ENCODE peak calls at places on chromosomes 11 and 22, in seven cellular contexts. D, F, Z, C, T, W and J are unnamed samples.

GRCh38 chr11:65833297-65834030 is at the start of gene SNX32:
- DNase-seq in D (peak), F (peak), Z (peak), C (peak), T (no peak), W (peak), J (peak)

GRCh38 chr22:48805516-48805915 is 1022.2 kb downstream of the BRD1 start:
- DNase-seq in D (no peak), F (no peak), Z (no peak), C (no peak), T (no peak), W (no peak), J (no peak)

GRCh38 chr22:19892249-19892879 is 37.7 kb upstream of the GNB1L start:
- DNase-seq in D (no peak), F (peak), Z (peak), C (no peak), T (no peak), W (no peak), J (peak)

GRCh38 chr11:12050470-12050891 is 42.1 kb upstream of the DKK3 start:
- DNase-seq in D (no peak), F (no peak), Z (no peak), C (no peak), T (no peak), W (no peak), J (no peak)

GRCh38 chr11:45527898-45528297 is 137.5 kb downstream of the CHST1 start:
- DNase-seq in D (no peak), F (no peak), Z (no peak), C (no peak), T (no peak), W (no peak), J (no peak)

GRCh38 chr11:17636721-17637120 is 82.7 kb upstream of the MYOD1 start:
- DNase-seq in D (no peak), F (no peak), Z (no peak), C (no peak), T (no peak), W (no peak), J (no peak)

GRCh38 chr11:61951484-61952135 is 1.5 kb downstream of the BEST1 start:
- DNase-seq in D (no peak), F (no peak), Z (no peak), C (no peak), T (no peak), W (no peak), J (no peak)

GRCh38 chr11:122116591-122116990 is 576 bp upstream of the BLID start:
- DNase-seq in D (no peak), F (no peak), Z (no peak), C (no peak), T (no peak), W (no peak), J (no peak)

GRCh38 chr22:29765905-29766631 is 739 bp downstream of the ZMAT5 start:
- DNase-seq in D (peak), F (no peak), Z (peak), C (no peak), T (no peak), W (peak), J (no peak)

GRCh38 chr11:60953781-60954180 is 1.8 kb upstream of the SLC15A3 start:
- DNase-seq in D (peak), F (no peak), Z (no peak), C (no peak), T (no peak), W (no peak), J (no peak)

GRCh38 chr22:44318751-44319150 is 6.0 kb upstream of the SHISAL1 start:
- DNase-seq in D (no peak), F (no peak), Z (no peak), C (no peak), T (no peak), W (no peak), J (no peak)

GRCh38 chr11:134159652-134160051 is 64.1 kb downstream of the NCAPD3 start:
- DNase-seq in D (no peak), F (no peak), Z (no peak), C (no peak), T (no peak), W (no peak), J (no peak)

GRCh38 chr11:17351171-17351509 is 460 bp upstream of the NCR3LG1 start:
- DNase-seq in D (no peak), F (no peak), Z (no peak), C (no peak), T (peak), W (no peak), J (no peak)

GRCh38 chr11:82505384-82505783 is 228.3 kb downstream of the FAM181B start:
- DNase-seq in D (no peak), F (no peak), Z (no peak), C (no peak), T (no peak), W (no peak), J (no peak)

GRCh38 chr11:19259487-19260345 is 19.0 kb upstream of the E2F8 start:
- DNase-seq in D (peak), F (peak), Z (peak), C (peak), T (peak), W (peak), J (peak)

GRCh38 chr11:7657306-7658025 is 15.8 kb downstream of the CYB5R2 start:
- DNase-seq in D (peak), F (no peak), Z (no peak), C (peak), T (peak), W (peak), J (no peak)

GRCh38 chr22:49968313-49968830 is 7.8 kb downstream of the PIM3 start:
- DNase-seq in D (no peak), F (no peak), Z (no peak), C (no peak), T (no peak), W (no peak), J (no peak)

GRCh38 chr22:39954584-39955055 is 5.6 kb upstream of the TMA7B start:
- DNase-seq in D (peak), F (no peak), Z (no peak), C (no peak), T (no peak), W (no peak), J (no peak)

GRCh38 chr22:37121887-37122591 is 12.5 kb upstream of the TMPRSS6 start:
- DNase-seq in D (peak), F (peak), Z (peak), C (no peak), T (peak), W (peak), J (peak)

GRCh38 chr11:66880484-66881211 is 23.8 kb downstream of the LRFN4 start:
- DNase-seq in D (no peak), F (no peak), Z (no peak), C (no peak), T (no peak), W (no peak), J (peak)

GRCh38 chr11:128893578-128894295 is 2.6 kb downstream of the KCNJ5 start:
- DNase-seq in D (no peak), F (no peak), Z (no peak), C (no peak), T (no peak), W (no peak), J (no peak)

GRCh38 chr11:22472306-22472705 is 134.1 kb downstream of the SLC17A6 start:
- DNase-seq in D (no peak), F (no peak), Z (no peak), C (no peak), T (peak), W (peak), J (no peak)

GRCh38 chr11:57974830-57975229 is 48.9 kb upstream of the OR9Q1 start:
- DNase-seq in D (no peak), F (no peak), Z (no peak), C (no peak), T (no peak), W (no peak), J (no peak)

GRCh38 chr22:50086526-50086925 is 1.3 kb upstream of the MLC1 start:
- DNase-seq in D (peak), F (no peak), Z (no peak), C (no peak), T (no peak), W (no peak), J (no peak)

GRCh38 chr11:75066061-75066460 is 30.6 kb downstream of the OR2AT4 start:
- DNase-seq in D (peak), F (no peak), Z (no peak), C (no peak), T (no peak), W (no peak), J (no peak)

GRCh38 chr11:35487532-35488078 is 37.8 kb downstream of the PAMR1 start:
- DNase-seq in D (peak), F (no peak), Z (no peak), C (peak), T (peak), W (peak), J (no peak)

GRCh38 chr11:60950933-60951610 is 904 bp downstream of the SLC15A3 start:
- DNase-seq in D (peak), F (no peak), Z (no peak), C (no peak), T (no peak), W (peak), J (no peak)